ENCODE peak calls at places on chromosome 14, in six cellular contexts. V is head of caudate nucleus; B is neuronal stem cell; W is astrocyte; F is activated T-cell treated with anti-CD3 and anti-CD28 coated beads, Interleukin-2, amount 50 U/mL, for 72 hours; S is activated CD4-positive, alpha-beta T cell treated with anti-CD3 and anti-CD28 coated beads, Interleukin-2, amount 50 U/mL, for 24 hours. G is an unnamed sample.

GRCh38 chr14:38279556-38279955 is 23.7 kb upstream of the CLEC14A start:
- DNase-seq in V (no peak), B (no peak), W (no peak), F (no peak), S (no peak), G (no peak)

GRCh38 chr14:33567003-33567735 is 383.7 kb downstream of the EGLN3 start:
- DNase-seq in V (no peak), B (no peak), W (peak), F (no peak), S (no peak), G (no peak)

GRCh38 chr14:75328575-75328974 is 49.9 kb downstream of the FOS start:
- DNase-seq in V (no peak), B (no peak), W (no peak), F (no peak), S (no peak), G (no peak)

GRCh38 chr14:105060751-105061427 is 4.3 kb downstream of the GPR132 start:
- DNase-seq in V (peak), B (no peak), W (no peak), F (peak), S (no peak), G (peak)

GRCh38 chr14:77459072-77459723 is 1.3 kb downstream of the AHSA1 start:
- DNase-seq in V (peak), B (peak), W (peak), F (peak), S (peak), G (peak)

GRCh38 chr14:103880334-103880985 is 33.1 kb upstream of the PPP1R13B start:
- DNase-seq in V (peak), B (no peak), W (peak), F (peak), S (no peak), G (peak)

GRCh38 chr14:73780391-73780790 is 66.2 kb upstream of the PNMA1 start:
- DNase-seq in V (no peak), B (no peak), W (no peak), F (no peak), S (no peak), G (no peak)

GRCh38 chr14:23938823-23939222 is 14.7 kb upstream of the DHRS4 start:
- DNase-seq in V (no peak), B (no peak), W (no peak), F (no peak), S (no peak), G (no peak)

GRCh38 chr14:85444685-85445084 is 85.3 kb upstream of the FLRT2 start:
- DNase-seq in V (no peak), B (no peak), W (peak), F (no peak), S (no peak), G (no peak)

GRCh38 chr14:96754845-96755184 is 42.4 kb upstream of the VRK1 start:
- DNase-seq in V (no peak), B (peak), W (no peak), F (no peak), S (no peak), G (no peak)

GRCh38 chr14:29851397-29851796 is 76.2 kb downstream of the PRKD1 start:
- DNase-seq in V (no peak), B (no peak), W (peak), F (no peak), S (no peak), G (no peak)

GRCh38 chr14:20494935-20495766 is 10.2 kb upstream of the RNASE10 start:
- DNase-seq in V (no peak), B (no peak), W (no peak), F (no peak), S (no peak), G (no peak)

GRCh38 chr14:25150934-25151790 is 101.2 kb upstream of the STXBP6 start:
- DNase-seq in V (no peak), B (no peak), W (peak), F (no peak), S (no peak), G (no peak)

GRCh38 chr14:95339301-95339865 is 19.7 kb upstream of the CLMN start:
- DNase-seq in V (no peak), B (no peak), W (no peak), F (no peak), S (no peak), G (no peak)

GRCh38 chr14:65412881-65413738 is 580 bp downstream of the FUT8 start:
- DNase-seq in V (peak), B (peak), W (peak), F (peak), S (peak), G (peak)

GRCh38 chr14:78316058-78316457 is 145.9 kb downstream of the NRXN3 start:
- DNase-seq in V (no peak), B (peak), W (no peak), F (no peak), S (no peak), G (no peak)

GRCh38 chr14:28785096-28785952 is 18.7 kb downstream of the FOXG1 start:
- DNase-seq in V (no peak), B (no peak), W (no peak), F (no peak), S (no peak), G (no peak)

GRCh38 chr14:25237845-25238244 is 187.9 kb upstream of the STXBP6 start:
- DNase-seq in V (peak), B (peak), W (no peak), F (no peak), S (no peak), G (no peak)

GRCh38 chr14:79165460-79166080 is 995.4 kb downstream of the NRXN3 start:
- DNase-seq in V (no peak), B (no peak), W (no peak), F (no peak), S (no peak), G (no peak)

GRCh38 chr14:55628426-55628825 is 48.4 kb downstream of the KTN1 start:
- DNase-seq in V (no peak), B (no peak), W (no peak), F (no peak), S (no peak), G (no peak)

GRCh38 chr14:74980746-74981661 is 21.7 kb upstream of the EIF2B2 start:
- DNase-seq in V (no peak), B (peak), W (peak), F (no peak), S (no peak), G (peak)